ENCODE peak calls at places on chromosome X, in ten cellular contexts. S is SW480; V is occipital lobe; J is GDM1; P is naive thymus-derived CD8-positive, alpha-beta T cell; G is kidney tubule cell; D is WERI-Rb-1; T is HCT116; W is activated B cell treated with CpG ODN at 0.5 μM for 24 hours; Q is H54. R is an unnamed sample.

GRCh38 chrX:19723427-19723826 is 164.0 kb downstream of the SH3KBP1 start:
- DNase-seq in V (no peak), S (no peak), G (peak), J (no peak), D (no peak), Q (no peak), P (no peak), T (no peak), W (no peak), R (no peak)

GRCh38 chrX:44898411-44899221 is 25.6 kb downstream of the KDM6A start:
- DNase-seq in D (peak), S (peak), V (no peak), W (no peak), P (no peak), Q (no peak), T (no peak), J (no peak), G (no peak), R (no peak)

GRCh38 chrX:97685753-97686152 is 802.0 kb downstream of the RPA4 start:
- DNase-seq in G (peak), V (no peak), P (no peak), S (peak), W (no peak), D (peak), T (peak), J (peak), Q (peak), R (no peak)

GRCh38 chrX:107154787-107155620 is 36.4 kb upstream of the RBM41 start:
- DNase-seq in P (no peak), Q (no peak), W (no peak), V (no peak), J (no peak), G (peak), D (no peak), S (peak), T (no peak), R (no peak)

GRCh38 chrX:48958635-48959094 is 1.3 kb upstream of the OTUD5 start:
- DNase-seq in S (peak), Q (no peak), G (peak), J (no peak), W (no peak), D (peak), T (no peak), V (no peak), P (no peak), R (no peak)

GRCh38 chrX:133838761-133839676 is 146.4 kb downstream of the GPC3 start:
- DNase-seq in T (peak), D (peak), P (no peak), S (peak), Q (no peak), G (peak), W (no peak), J (no peak), V (no peak), R (peak)

GRCh38 chrX:106619797-106620196 is 8.0 kb downstream of the RADX start:
- DNase-seq in J (no peak), T (no peak), D (no peak), S (peak), P (no peak), V (no peak), G (peak), Q (no peak), W (no peak), R (no peak)

GRCh38 chrX:19593684-19594083 is 78.4 kb upstream of the MAP3K15 start:
- DNase-seq in D (peak), Q (no peak), J (no peak), W (no peak), G (peak), V (no peak), P (no peak), T (peak), S (peak), R (no peak)

GRCh38 chrX:71440401-71440800 is 74.2 kb downstream of the TAF1 start:
- DNase-seq in P (no peak), Q (no peak), T (no peak), W (no peak), S (no peak), D (no peak), J (no peak), V (no peak), G (no peak), R (no peak)

GRCh38 chrX:136574548-136574947 is 42.5 kb downstream of the VGLL1 start:
- DNase-seq in G (peak), D (no peak), V (no peak), P (no peak), S (no peak), T (no peak), W (no peak), J (no peak), Q (no peak), R (no peak)